ENCODE peak calls at places on chromosomes 11 and 22, in four cellular contexts. One of them, this sample, is unnamed. For H3K4me1, the result is how much of the 10 kb centered on the place peaks cover.

GRCh38 chr22:23832226-23833016 is 6.4 kb downstream of the DERL3 start:
- DNase-seq in K562: no peak
- DNase-seq in GM12878: no peak
- DNase-seq in IMR-90: no peak
- DNase-seq in this sample: no peak

GRCh38 chr11:69119170-69119569 is 36.6 kb upstream of the SMIM38 start:
- DNase-seq in K562: no peak
- DNase-seq in GM12878: no peak
- DNase-seq in IMR-90: no peak
- DNase-seq in this sample: no peak

GRCh38 chr11:6127881-6128280 is 20.4 kb downstream of the OR56B4 start:
- DNase-seq in IMR-90: no peak
- DNase-seq in K562: no peak
- DNase-seq in GM12878: no peak
- DNase-seq in this sample: peak

GRCh38 chr11:66282468-66283455 is 4.8 kb downstream of the CNIH2 start:
- DNase-seq in GM12878: peak
- DNase-seq in K562: peak
- DNase-seq in IMR-90: peak
- DNase-seq in this sample: peak

GRCh38 chr22:48665286-48666010 is 1162.2 kb downstream of the BRD1 start:
- DNase-seq in GM12878: no peak
- DNase-seq in IMR-90: no peak
- DNase-seq in K562: no peak
- DNase-seq in this sample: no peak

GRCh38 chr11:111735262-111736116 is 30.7 kb downstream of the PPP2R1B start:
- DNase-seq in IMR-90: peak
- DNase-seq in K562: no peak
- DNase-seq in GM12878: no peak
- DNase-seq in this sample: peak

GRCh38 chr11:79623375-79623774 is 182.5 kb upstream of the TENM4 start:
- DNase-seq in IMR-90: no peak
- DNase-seq in GM12878: no peak
- DNase-seq in K562: no peak
- DNase-seq in this sample: no peak

GRCh38 chr22:23762866-23763578 is at the start of gene C22orf15:
- DNase-seq in K562: no peak
- DNase-seq in IMR-90: peak
- DNase-seq in GM12878: no peak
- DNase-seq in this sample: peak

GRCh38 chr22:37549704-37550059 is 10.6 kb upstream of the CDC42EP1 start:
- DNase-seq in IMR-90: peak
- DNase-seq in GM12878: no peak
- DNase-seq in K562: no peak
- DNase-seq in this sample: peak

GRCh38 chr22:31040542-31041398 is 40.3 kb upstream of the SMTN start:
- DNase-seq in GM12878: no peak
- DNase-seq in K562: no peak
- DNase-seq in IMR-90: no peak
- DNase-seq in this sample: no peak

GRCh38 chr22:31044262-31044861 is 36.8 kb upstream of the SMTN start:
- DNase-seq in IMR-90: peak
- DNase-seq in GM12878: no peak
- DNase-seq in K562: no peak
- DNase-seq in this sample: no peak

GRCh38 chr22:31036671-31037550 is 44.2 kb upstream of the SMTN start:
- DNase-seq in GM12878: no peak
- DNase-seq in K562: no peak
- DNase-seq in IMR-90: peak
- DNase-seq in this sample: no peak

GRCh38 chr22:31039393-31039792 is 41.7 kb upstream of the SMTN start:
- DNase-seq in K562: no peak
- DNase-seq in GM12878: no peak
- DNase-seq in IMR-90: peak
- DNase-seq in this sample: no peak

GRCh38 chr22:31038686-31039085 is 42.4 kb upstream of the SMTN start:
- DNase-seq in K562: no peak
- DNase-seq in GM12878: no peak
- DNase-seq in IMR-90: no peak
- DNase-seq in this sample: no peak
- H3K4me1 ChIP-seq in K562: under half
- H3K4me1 ChIP-seq in GM12878: under half
- H3K4me1 ChIP-seq in IMR-90: under half
- H3K4me1 ChIP-seq in this sample: under half

DNA sequence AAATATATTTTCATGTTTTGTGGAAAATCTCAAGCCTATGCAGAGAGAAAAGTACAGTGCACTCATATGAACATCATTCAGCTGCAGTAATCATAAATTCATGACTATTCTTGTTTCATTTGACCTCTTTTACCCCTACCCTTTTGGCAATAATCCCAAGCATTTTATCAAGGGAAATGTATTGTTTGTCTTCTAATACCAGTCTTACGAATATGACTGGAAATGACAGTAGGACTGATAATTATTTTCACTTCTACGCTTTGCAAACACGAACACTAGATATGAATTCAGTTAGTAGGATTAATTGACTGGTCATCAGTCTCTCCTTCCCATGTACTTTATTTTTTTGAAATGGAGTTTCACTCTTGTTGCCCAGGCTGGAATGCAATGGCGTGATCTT is 90.3 kb downstream of the MTMR3 start:
- DNase-seq in IMR-90: no peak
- DNase-seq in K562: no peak
- DNase-seq in GM12878: no peak
- DNase-seq in this sample: peak
- TF ChIP-seq FOS in IMR-90: no peak
- TF ChIP-seq FOS in K562: no peak
- TF ChIP-seq FOS in GM12878: no peak
- TF ChIP-seq FOS in this sample: no peak

DNA sequence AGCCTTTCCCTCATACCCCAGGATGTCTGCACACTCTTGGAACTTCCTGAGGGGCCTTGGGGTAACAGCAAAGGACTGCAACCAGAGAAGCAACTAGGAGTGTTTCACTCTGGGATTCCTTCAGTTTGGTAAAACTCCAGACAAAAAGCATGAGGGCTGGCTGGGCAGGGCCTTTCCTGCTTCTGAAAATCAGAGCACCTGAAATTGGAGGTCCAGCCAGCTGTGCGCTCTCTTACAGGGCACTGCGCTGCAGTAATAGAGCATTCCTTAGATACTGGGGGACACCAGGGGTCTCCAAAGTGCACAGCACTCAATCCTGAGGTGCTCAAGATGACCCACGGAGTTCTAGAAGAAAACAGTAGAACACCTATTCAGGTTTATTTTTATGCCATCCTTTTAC is 49.7 kb downstream of the PLEKHA7 start:
- DNase-seq in K562: no peak
- DNase-seq in GM12878: no peak
- DNase-seq in IMR-90: no peak
- DNase-seq in this sample: no peak
- H3K4me1 ChIP-seq in K562: under half
- H3K4me1 ChIP-seq in GM12878: under half
- H3K4me1 ChIP-seq in IMR-90: under half
- H3K4me1 ChIP-seq in this sample: under half

GRCh38 chr11:57405271-57405890 is 14.9 kb upstream of the PRG2 start:
- DNase-seq in GM12878: no peak
- DNase-seq in IMR-90: no peak
- DNase-seq in K562: no peak
- DNase-seq in this sample: no peak
- TF ChIP-seq FOS in GM12878: no peak
- TF ChIP-seq FOS in IMR-90: no peak
- TF ChIP-seq FOS in K562: no peak
- TF ChIP-seq FOS in this sample: no peak

GRCh38 chr22:32622762-32623147 is 148.1 kb downstream of the FBXO7 start:
- DNase-seq in K562: no peak
- DNase-seq in IMR-90: no peak
- DNase-seq in GM12878: no peak
- DNase-seq in this sample: no peak
- H3K4me1 ChIP-seq in K562: under half
- H3K4me1 ChIP-seq in IMR-90: under half
- H3K4me1 ChIP-seq in GM12878: under half
- H3K4me1 ChIP-seq in this sample: under half

This sample was measured in endothelial cell of umbilical vein.